ENCODE peak calls at places on chromosomes 5 and 9, in nine cellular contexts. E, H, Q, J, V, Y, T, P and D are unnamed samples.

GRCh38 chr5:82106207-82106606 is 134.4 kb downstream of the ATG10 start:
- DNase-seq in Y (no peak), J (no peak), V (no peak), Q (no peak), H (no peak), E (no peak), P (no peak), T (no peak), D (no peak)

GRCh38 chr5:34657550-34657921 is 1.4 kb downstream of the RAI14 start:
- DNase-seq in V (no peak), Q (no peak), Y (no peak), H (no peak), E (no peak), J (no peak), P (no peak), T (no peak), D (no peak)

GRCh38 chr9:21695874-21696341 is 106.5 kb upstream of the MTAP start:
- DNase-seq in T (no peak), Y (no peak), H (no peak), V (no peak), J (no peak), Q (no peak), P (no peak), E (no peak), D (no peak)

GRCh38 chr5:67065237-67065636 is 131.4 kb downstream of the CD180 start:
- DNase-seq in J (no peak), H (no peak), P (no peak), T (no peak), Q (no peak), Y (no peak), E (no peak), V (no peak), D (peak; percentile 77)

GRCh38 chr9:13034696-13035006 is 244.8 kb downstream of the MPDZ start:
- DNase-seq in P (no peak), H (no peak), J (no peak), Q (no peak), T (no peak), V (peak; percentile 57), Y (no peak), E (no peak), D (no peak)

GRCh38 chr9:118578467-118578866 is 790.8 kb downstream of the BRINP1 start:
- DNase-seq in E (no peak), V (no peak), Y (no peak), T (no peak), Q (no peak), J (no peak), H (no peak), P (no peak), D (no peak)

GRCh38 chr5:34685485-34686197 is 29.5 kb downstream of the RAI14 start:
- DNase-seq in P (no peak), H (no peak), E (no peak), V (no peak), Y (no peak), J (no peak), T (no peak), Q (peak; percentile 6), D (no peak)

GRCh38 chr9:85040806-85041575 is 371.5 kb downstream of the NTRK2 start:
- DNase-seq in T (no peak), Q (no peak), V (no peak), P (no peak), H (no peak), J (no peak), Y (no peak), E (no peak), D (peak; percentile 1)

GRCh38 chr5:75234251-75234650 is 2.4 kb downstream of the ANKRD31 start:
- DNase-seq in T (no peak), H (no peak), P (no peak), Y (no peak), E (no peak), V (no peak), J (no peak), Q (no peak), D (no peak)

GRCh38 chr9:70924905-70925547 is 196.4 kb downstream of the TRPM3 start:
- DNase-seq in T (no peak), J (no peak), H (no peak), V (peak; percentile 20), Q (peak; percentile 30), Y (no peak), E (no peak), P (no peak), D (peak; percentile 6)

GRCh38 chr5:54531536-54531935 is 14.0 kb downstream of the SNX18 start:
- DNase-seq in T (no peak), Y (no peak), J (no peak), V (no peak), Q (no peak), E (no peak), P (no peak), H (no peak), D (no peak)

GRCh38 chr5:73280821-73281746 is 108.1 kb downstream of the TMEM174 start:
- DNase-seq in Q (no peak), J (peak; percentile 79), H (no peak), T (no peak), Y (peak; percentile 70), P (no peak), E (no peak), V (peak; percentile 88), D (peak; percentile 95)